ENCODE peak calls at places on chromosomes 2 and 18, in four cellular contexts. One of them, this sample, is unnamed. For H3K4me1, the result is how much of the 10 kb centered on the place peaks cover.

GRCh38 chr18:21682276-21683051 is 22.1 kb downstream of the ABHD3 start:
- DNase-seq in testis: peak
- DNase-seq in A549: no peak
- DNase-seq in ovary: no peak
- DNase-seq in this sample: no peak

GRCh38 chr2:203533696-203534471 is 1.2 kb downstream of the RAPH1 start:
- DNase-seq in ovary: no peak
- DNase-seq in testis: no peak
- DNase-seq in A549: peak
- DNase-seq in this sample: no peak

GRCh38 chr2:11263177-11263576 is 81.3 kb downstream of the ROCK2 start:
- DNase-seq in A549: no peak
- DNase-seq in testis: no peak
- DNase-seq in ovary: no peak
- DNase-seq in this sample: no peak

GRCh38 chr2:86703704-86704370 is 16.3 kb upstream of the RMND5A start:
- DNase-seq in ovary: no peak
- DNase-seq in A549: peak
- DNase-seq in testis: peak
- DNase-seq in this sample: peak

GRCh38 chr2:6310186-6310909 is 555.4 kb downstream of the CMPK2 start:
- DNase-seq in A549: no peak
- DNase-seq in testis: no peak
- DNase-seq in ovary: no peak
- DNase-seq in this sample: no peak

GRCh38 chr2:85893428-85894258 is 4.9 kb upstream of the ST3GAL5 start:
- DNase-seq in A549: peak
- DNase-seq in ovary: no peak
- DNase-seq in testis: no peak
- DNase-seq in this sample: no peak

GRCh38 chr2:88108796-88109195 is 19.1 kb downstream of the FABP1 start:
- DNase-seq in ovary: no peak
- DNase-seq in testis: no peak
- DNase-seq in A549: no peak
- DNase-seq in this sample: no peak

GRCh38 chr2:160956243-160956802 is 203.9 kb upstream of the TANK start:
- DNase-seq in testis: peak
- DNase-seq in ovary: no peak
- DNase-seq in A549: no peak
- DNase-seq in this sample: no peak

GRCh38 chr18:41324934-41325333 is 630.1 kb upstream of the PIK3C3 start:
- DNase-seq in testis: no peak
- DNase-seq in ovary: no peak
- DNase-seq in A549: no peak
- DNase-seq in this sample: no peak

GRCh38 chr2:226655871-226656270 is 143.7 kb downstream of the IRS1 start:
- DNase-seq in ovary: no peak
- DNase-seq in A549: peak
- DNase-seq in testis: no peak
- DNase-seq in this sample: no peak

GRCh38 chr18:6537468-6537867 is 122.8 kb upstream of the L3MBTL4 start:
- DNase-seq in A549: no peak
- DNase-seq in testis: no peak
- DNase-seq in ovary: no peak
- DNase-seq in this sample: no peak

DNA sequence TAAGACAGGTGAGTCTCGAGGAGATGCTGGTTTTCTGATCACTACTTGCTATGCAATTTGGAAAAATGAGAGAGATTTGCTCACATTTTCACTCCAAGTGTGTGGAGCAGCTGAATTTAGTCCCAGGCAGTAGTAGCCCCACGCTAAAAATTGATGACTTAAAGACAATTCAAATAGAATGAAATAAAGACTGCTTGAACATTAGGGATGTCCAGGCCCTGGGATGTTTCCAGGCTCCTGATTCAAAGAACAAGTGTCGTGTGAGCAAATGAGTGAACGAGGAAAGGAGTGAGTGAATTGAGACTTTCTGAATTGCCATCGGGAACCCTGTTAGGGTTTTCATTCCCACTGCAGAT is 37.3 kb upstream of the MRPL19 start:
- DNase-seq in A549: no peak
- DNase-seq in testis: no peak
- DNase-seq in ovary: no peak
- DNase-seq in this sample: no peak
- H3K4me1 ChIP-seq in A549: under half
- H3K4me1 ChIP-seq in testis: under half
- H3K4me1 ChIP-seq in ovary: under half
- H3K4me1 ChIP-seq in this sample: under half

DNA sequence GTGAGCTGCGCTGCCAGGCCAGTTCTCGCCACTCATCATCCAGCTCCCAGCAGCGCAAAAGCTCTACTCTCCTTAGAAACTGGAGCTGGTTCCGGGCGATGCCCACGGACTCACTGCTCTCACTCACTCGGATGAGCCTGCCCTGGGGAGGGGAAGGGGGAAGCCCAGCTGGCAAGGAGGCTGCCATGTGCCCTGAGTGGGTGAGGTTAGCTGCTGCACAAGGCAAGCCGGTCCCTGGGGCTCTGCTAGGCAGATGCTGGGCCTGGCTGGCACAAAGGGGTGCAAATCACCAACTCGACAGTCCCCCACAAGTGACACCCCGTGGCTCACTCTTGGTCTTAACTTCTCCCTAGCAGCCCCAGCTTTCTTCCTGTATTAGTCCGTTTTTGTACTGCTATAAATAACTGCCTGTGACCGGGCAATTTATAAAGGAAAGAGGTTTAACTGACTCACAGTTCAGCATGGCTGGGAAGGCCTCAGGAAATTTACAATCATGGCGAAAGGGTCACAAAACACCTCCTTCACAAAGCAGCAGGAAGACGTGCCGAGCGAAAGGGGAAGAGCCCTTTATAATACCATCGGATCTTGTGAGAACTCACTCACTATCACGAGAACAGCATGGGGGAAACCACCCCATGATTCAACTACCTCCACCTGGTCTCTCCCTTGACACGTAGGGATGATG is 33.3 kb downstream of the ADCY3 start:
- DNase-seq in testis: no peak
- DNase-seq in ovary: no peak
- DNase-seq in A549: no peak
- DNase-seq in this sample: no peak
- TF ChIP-seq POLR2A in testis: no peak
- TF ChIP-seq POLR2A in ovary: no peak
- TF ChIP-seq POLR2A in A549: no peak
- TF ChIP-seq POLR2A in this sample: no peak

GRCh38 chr18:49728542-49728941 is 84.8 kb downstream of the ACAA2 start:
- DNase-seq in testis: peak
- DNase-seq in A549: peak
- DNase-seq in ovary: peak
- DNase-seq in this sample: peak
- TF ChIP-seq CTCF in testis: peak
- TF ChIP-seq CTCF in A549: peak
- TF ChIP-seq CTCF in ovary: no peak
- TF ChIP-seq CTCF in this sample: peak

GRCh38 chr2:109137616-109138015 is 8.6 kb downstream of the SH3RF3 start:
- DNase-seq in testis: no peak
- DNase-seq in A549: no peak
- DNase-seq in ovary: no peak
- DNase-seq in this sample: no peak
- H3K4me1 ChIP-seq in testis: under half
- H3K4me1 ChIP-seq in A549: under half
- H3K4me1 ChIP-seq in ovary: under half
- H3K4me1 ChIP-seq in this sample: under half

GRCh38 chr2:233121856-233122255 is 61.7 kb downstream of the INPP5D start:
- DNase-seq in ovary: no peak
- DNase-seq in A549: no peak
- DNase-seq in testis: no peak
- DNase-seq in this sample: no peak

GRCh38 chr2:233119123-233119522 is 59.0 kb downstream of the INPP5D start:
- DNase-seq in A549: no peak
- DNase-seq in ovary: no peak
- DNase-seq in testis: no peak
- DNase-seq in this sample: no peak

GRCh38 chr2:233118601-233119000 is 58.5 kb downstream of the INPP5D start:
- DNase-seq in ovary: no peak
- DNase-seq in testis: no peak
- DNase-seq in A549: no peak
- DNase-seq in this sample: no peak

GRCh38 chr2:233119806-233120205 is 59.7 kb downstream of the INPP5D start:
- DNase-seq in ovary: no peak
- DNase-seq in testis: no peak
- DNase-seq in A549: no peak
- DNase-seq in this sample: no peak

GRCh38 chr2:233120459-233120858 is 60.3 kb downstream of the INPP5D start:
- DNase-seq in A549: no peak
- DNase-seq in ovary: no peak
- DNase-seq in testis: no peak
- DNase-seq in this sample: no peak
- TF ChIP-seq POLR2A in A549: no peak
- TF ChIP-seq POLR2A in ovary: no peak
- TF ChIP-seq POLR2A in testis: no peak
- TF ChIP-seq POLR2A in this sample: no peak

DNA sequence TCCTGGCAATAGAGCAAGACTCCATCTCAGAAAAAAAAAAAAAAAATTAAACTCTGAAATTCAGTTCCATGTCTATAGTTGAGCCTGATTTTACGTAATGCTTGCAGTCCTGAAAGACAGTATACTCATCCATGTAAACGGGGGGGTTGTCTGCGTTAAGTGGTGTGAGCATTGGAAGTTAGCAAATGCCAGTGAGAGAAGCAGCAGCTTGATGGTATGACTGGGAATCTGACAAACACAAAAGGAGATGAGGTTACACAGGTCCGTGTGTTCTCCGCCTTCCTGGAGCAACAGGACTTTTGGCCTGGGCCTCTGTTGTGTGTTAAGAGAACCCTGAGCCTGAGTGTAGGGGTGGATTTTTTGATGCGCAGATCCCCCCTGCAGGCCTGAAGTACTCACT is 82.9 kb downstream of the PRKCE start:
- DNase-seq in testis: no peak
- DNase-seq in ovary: no peak
- DNase-seq in A549: no peak
- DNase-seq in this sample: no peak
- TF ChIP-seq CTCF in testis: no peak
- TF ChIP-seq CTCF in ovary: no peak
- TF ChIP-seq CTCF in A549: no peak
- TF ChIP-seq CTCF in this sample: no peak

This sample was measured in Peyer's patch.